ENCODE peak calls at places on chromosome 2, in seven cellular contexts. One of them, this sample, is unnamed.
A peak's percentile ranks its signal among the peaks of the same experiment; 100 is the strongest.

GRCh38 chr2:2639251-2640139 is 308.4 kb upstream of the MYT1L start:
- DNase-seq in putamen: peak; percentile 78
- DNase-seq in activated CD4-positive, alpha-beta T cell treated with anti-CD3 and anti-CD28 coated beads, Interleukin-2, amount 50 U/mL, for 1 hour: no peak
- DNase-seq in left cardiac atrium: no peak
- DNase-seq in HFF-Myc: no peak
- DNase-seq in Peyer's patch: no peak
- DNase-seq in stimulated activated CD4-positive, alpha-beta T cell treated with anti-CD3 and anti-CD28 coated beads, TNF-alpha, amount 100 ng/mL, for 48 hours: no peak
- DNase-seq in this sample: no peak

GRCh38 chr2:47798628-47799027 is 15.7 kb downstream of the MSH6 start:
- DNase-seq in activated CD4-positive, alpha-beta T cell treated with anti-CD3 and anti-CD28 coated beads, Interleukin-2, amount 50 U/mL, for 1 hour: no peak
- DNase-seq in left cardiac atrium: no peak
- DNase-seq in stimulated activated CD4-positive, alpha-beta T cell treated with anti-CD3 and anti-CD28 coated beads, TNF-alpha, amount 100 ng/mL, for 48 hours: no peak
- DNase-seq in Peyer's patch: no peak
- DNase-seq in putamen: no peak
- DNase-seq in HFF-Myc: no peak
- DNase-seq in this sample: no peak

GRCh38 chr2:171403181-171403580 is 30.6 kb downstream of the METTL8 start:
- DNase-seq in HFF-Myc: no peak
- DNase-seq in left cardiac atrium: no peak
- DNase-seq in putamen: no peak
- DNase-seq in activated CD4-positive, alpha-beta T cell treated with anti-CD3 and anti-CD28 coated beads, Interleukin-2, amount 50 U/mL, for 1 hour: no peak
- DNase-seq in Peyer's patch: no peak
- DNase-seq in stimulated activated CD4-positive, alpha-beta T cell treated with anti-CD3 and anti-CD28 coated beads, TNF-alpha, amount 100 ng/mL, for 48 hours: no peak
- DNase-seq in this sample: no peak

GRCh38 chr2:203242518-203242917 is 3.7 kb downstream of the CYP20A1 start:
- DNase-seq in HFF-Myc: no peak
- DNase-seq in putamen: no peak
- DNase-seq in left cardiac atrium: no peak
- DNase-seq in stimulated activated CD4-positive, alpha-beta T cell treated with anti-CD3 and anti-CD28 coated beads, TNF-alpha, amount 100 ng/mL, for 48 hours: no peak
- DNase-seq in Peyer's patch: no peak
- DNase-seq in activated CD4-positive, alpha-beta T cell treated with anti-CD3 and anti-CD28 coated beads, Interleukin-2, amount 50 U/mL, for 1 hour: no peak
- DNase-seq in this sample: no peak

GRCh38 chr2:12005886-12006681 is 259.7 kb downstream of the LPIN1 start:
- DNase-seq in Peyer's patch: peak; percentile 31
- DNase-seq in HFF-Myc: no peak
- DNase-seq in putamen: peak; percentile 17
- DNase-seq in stimulated activated CD4-positive, alpha-beta T cell treated with anti-CD3 and anti-CD28 coated beads, TNF-alpha, amount 100 ng/mL, for 48 hours: peak; percentile 38
- DNase-seq in activated CD4-positive, alpha-beta T cell treated with anti-CD3 and anti-CD28 coated beads, Interleukin-2, amount 50 U/mL, for 1 hour: peak; percentile 51
- DNase-seq in left cardiac atrium: peak; percentile 52
- DNase-seq in this sample: peak; percentile 30

GRCh38 chr2:33298233-33298632 is 178.2 kb upstream of the RASGRP3 start:
- DNase-seq in putamen: no peak
- DNase-seq in left cardiac atrium: no peak
- DNase-seq in stimulated activated CD4-positive, alpha-beta T cell treated with anti-CD3 and anti-CD28 coated beads, TNF-alpha, amount 100 ng/mL, for 48 hours: no peak
- DNase-seq in Peyer's patch: no peak
- DNase-seq in activated CD4-positive, alpha-beta T cell treated with anti-CD3 and anti-CD28 coated beads, Interleukin-2, amount 50 U/mL, for 1 hour: no peak
- DNase-seq in HFF-Myc: no peak
- DNase-seq in this sample: no peak

GRCh38 chr2:25740810-25741381 is 67.5 kb upstream of the DTNB start:
- DNase-seq in putamen: no peak
- DNase-seq in Peyer's patch: no peak
- DNase-seq in stimulated activated CD4-positive, alpha-beta T cell treated with anti-CD3 and anti-CD28 coated beads, TNF-alpha, amount 100 ng/mL, for 48 hours: no peak
- DNase-seq in activated CD4-positive, alpha-beta T cell treated with anti-CD3 and anti-CD28 coated beads, Interleukin-2, amount 50 U/mL, for 1 hour: no peak
- DNase-seq in left cardiac atrium: no peak
- DNase-seq in HFF-Myc: no peak
- DNase-seq in this sample: no peak

GRCh38 chr2:184302506-184302905 is 295.8 kb upstream of the ZNF804A start:
- DNase-seq in stimulated activated CD4-positive, alpha-beta T cell treated with anti-CD3 and anti-CD28 coated beads, TNF-alpha, amount 100 ng/mL, for 48 hours: no peak
- DNase-seq in activated CD4-positive, alpha-beta T cell treated with anti-CD3 and anti-CD28 coated beads, Interleukin-2, amount 50 U/mL, for 1 hour: no peak
- DNase-seq in left cardiac atrium: no peak
- DNase-seq in Peyer's patch: no peak
- DNase-seq in putamen: no peak
- DNase-seq in HFF-Myc: no peak
- DNase-seq in this sample: no peak

GRCh38 chr2:237315170-237315880 is 98.6 kb downstream of the COL6A3 start:
- DNase-seq in left cardiac atrium: peak; percentile 88
- DNase-seq in stimulated activated CD4-positive, alpha-beta T cell treated with anti-CD3 and anti-CD28 coated beads, TNF-alpha, amount 100 ng/mL, for 48 hours: no peak
- DNase-seq in HFF-Myc: peak; percentile 97
- DNase-seq in activated CD4-positive, alpha-beta T cell treated with anti-CD3 and anti-CD28 coated beads, Interleukin-2, amount 50 U/mL, for 1 hour: no peak
- DNase-seq in putamen: peak; percentile 37
- DNase-seq in Peyer's patch: peak; percentile 23
- DNase-seq in this sample: peak; percentile 54

GRCh38 chr2:97774425-97774824 is 61.0 kb downstream of the ZAP70 start:
- DNase-seq in Peyer's patch: no peak
- DNase-seq in stimulated activated CD4-positive, alpha-beta T cell treated with anti-CD3 and anti-CD28 coated beads, TNF-alpha, amount 100 ng/mL, for 48 hours: no peak
- DNase-seq in HFF-Myc: no peak
- DNase-seq in activated CD4-positive, alpha-beta T cell treated with anti-CD3 and anti-CD28 coated beads, Interleukin-2, amount 50 U/mL, for 1 hour: no peak
- DNase-seq in putamen: no peak
- DNase-seq in left cardiac atrium: no peak
- DNase-seq in this sample: no peak

GRCh38 chr2:231336236-231336635 is 59.3 kb upstream of the B3GNT7 start:
- DNase-seq in HFF-Myc: no peak
- DNase-seq in activated CD4-positive, alpha-beta T cell treated with anti-CD3 and anti-CD28 coated beads, Interleukin-2, amount 50 U/mL, for 1 hour: no peak
- DNase-seq in Peyer's patch: no peak
- DNase-seq in stimulated activated CD4-positive, alpha-beta T cell treated with anti-CD3 and anti-CD28 coated beads, TNF-alpha, amount 100 ng/mL, for 48 hours: no peak
- DNase-seq in left cardiac atrium: no peak
- DNase-seq in putamen: no peak
- DNase-seq in this sample: no peak

GRCh38 chr2:118539290-118539689 is 308.2 kb downstream of the EN1 start:
- DNase-seq in putamen: no peak
- DNase-seq in activated CD4-positive, alpha-beta T cell treated with anti-CD3 and anti-CD28 coated beads, Interleukin-2, amount 50 U/mL, for 1 hour: no peak
- DNase-seq in left cardiac atrium: peak; percentile 26
- DNase-seq in HFF-Myc: no peak
- DNase-seq in Peyer's patch: no peak
- DNase-seq in stimulated activated CD4-positive, alpha-beta T cell treated with anti-CD3 and anti-CD28 coated beads, TNF-alpha, amount 100 ng/mL, for 48 hours: no peak
- DNase-seq in this sample: no peak

GRCh38 chr2:31020713-31021112 is 117.5 kb downstream of the GALNT14 start:
- DNase-seq in Peyer's patch: no peak
- DNase-seq in left cardiac atrium: no peak
- DNase-seq in HFF-Myc: no peak
- DNase-seq in putamen: no peak
- DNase-seq in stimulated activated CD4-positive, alpha-beta T cell treated with anti-CD3 and anti-CD28 coated beads, TNF-alpha, amount 100 ng/mL, for 48 hours: no peak
- DNase-seq in activated CD4-positive, alpha-beta T cell treated with anti-CD3 and anti-CD28 coated beads, Interleukin-2, amount 50 U/mL, for 1 hour: no peak
- DNase-seq in this sample: no peak

GRCh38 chr2:18362696-18363095 is 197.8 kb downstream of the RDH14 start:
- DNase-seq in Peyer's patch: no peak
- DNase-seq in HFF-Myc: no peak
- DNase-seq in stimulated activated CD4-positive, alpha-beta T cell treated with anti-CD3 and anti-CD28 coated beads, TNF-alpha, amount 100 ng/mL, for 48 hours: no peak
- DNase-seq in putamen: no peak
- DNase-seq in activated CD4-positive, alpha-beta T cell treated with anti-CD3 and anti-CD28 coated beads, Interleukin-2, amount 50 U/mL, for 1 hour: no peak
- DNase-seq in left cardiac atrium: no peak
- DNase-seq in this sample: no peak

GRCh38 chr2:13335862-13336535 is 619.3 kb downstream of the TRIB2 start:
- DNase-seq in HFF-Myc: no peak
- DNase-seq in putamen: no peak
- DNase-seq in activated CD4-positive, alpha-beta T cell treated with anti-CD3 and anti-CD28 coated beads, Interleukin-2, amount 50 U/mL, for 1 hour: no peak
- DNase-seq in Peyer's patch: no peak
- DNase-seq in left cardiac atrium: no peak
- DNase-seq in stimulated activated CD4-positive, alpha-beta T cell treated with anti-CD3 and anti-CD28 coated beads, TNF-alpha, amount 100 ng/mL, for 48 hours: no peak
- DNase-seq in this sample: no peak

GRCh38 chr2:186456941-186457340 is 29.1 kb upstream of the ZC3H15 start:
- DNase-seq in putamen: no peak
- DNase-seq in Peyer's patch: no peak
- DNase-seq in activated CD4-positive, alpha-beta T cell treated with anti-CD3 and anti-CD28 coated beads, Interleukin-2, amount 50 U/mL, for 1 hour: no peak
- DNase-seq in HFF-Myc: no peak
- DNase-seq in left cardiac atrium: no peak
- DNase-seq in stimulated activated CD4-positive, alpha-beta T cell treated with anti-CD3 and anti-CD28 coated beads, TNF-alpha, amount 100 ng/mL, for 48 hours: no peak
- DNase-seq in this sample: no peak

GRCh38 chr2:108449410-108450200 is 599 bp downstream of the GCC2 start:
- DNase-seq in activated CD4-positive, alpha-beta T cell treated with anti-CD3 and anti-CD28 coated beads, Interleukin-2, amount 50 U/mL, for 1 hour: peak; percentile 33
- DNase-seq in HFF-Myc: peak; percentile 19
- DNase-seq in left cardiac atrium: no peak
- DNase-seq in Peyer's patch: peak; percentile 58
- DNase-seq in stimulated activated CD4-positive, alpha-beta T cell treated with anti-CD3 and anti-CD28 coated beads, TNF-alpha, amount 100 ng/mL, for 48 hours: no peak
- DNase-seq in putamen: no peak
- DNase-seq in this sample: peak; percentile 60

GRCh38 chr2:167844714-167845530 is 402.5 kb downstream of the STK39 start:
- DNase-seq in Peyer's patch: no peak
- DNase-seq in activated CD4-positive, alpha-beta T cell treated with anti-CD3 and anti-CD28 coated beads, Interleukin-2, amount 50 U/mL, for 1 hour: no peak
- DNase-seq in HFF-Myc: no peak
- DNase-seq in left cardiac atrium: no peak
- DNase-seq in stimulated activated CD4-positive, alpha-beta T cell treated with anti-CD3 and anti-CD28 coated beads, TNF-alpha, amount 100 ng/mL, for 48 hours: no peak
- DNase-seq in putamen: no peak
- DNase-seq in this sample: peak; percentile 47

GRCh38 chr2:30722936-30723725 is 84.1 kb downstream of the CAPN13 start:
- DNase-seq in left cardiac atrium: no peak
- DNase-seq in activated CD4-positive, alpha-beta T cell treated with anti-CD3 and anti-CD28 coated beads, Interleukin-2, amount 50 U/mL, for 1 hour: no peak
- DNase-seq in HFF-Myc: no peak
- DNase-seq in stimulated activated CD4-positive, alpha-beta T cell treated with anti-CD3 and anti-CD28 coated beads, TNF-alpha, amount 100 ng/mL, for 48 hours: no peak
- DNase-seq in Peyer's patch: no peak
- DNase-seq in putamen: no peak
- DNase-seq in this sample: peak; percentile 7

GRCh38 chr2:159904565-159905281 is 106.7 kb upstream of the CD302 start:
- DNase-seq in left cardiac atrium: peak; percentile 64
- DNase-seq in stimulated activated CD4-positive, alpha-beta T cell treated with anti-CD3 and anti-CD28 coated beads, TNF-alpha, amount 100 ng/mL, for 48 hours: peak; percentile 56
- DNase-seq in activated CD4-positive, alpha-beta T cell treated with anti-CD3 and anti-CD28 coated beads, Interleukin-2, amount 50 U/mL, for 1 hour: peak; percentile 81
- DNase-seq in HFF-Myc: no peak
- DNase-seq in Peyer's patch: peak; percentile 87
- DNase-seq in putamen: peak; percentile 14
- DNase-seq in this sample: peak; percentile 91

GRCh38 chr2:105545731-105546622 is 147.1 kb upstream of the FHL2 start:
- DNase-seq in HFF-Myc: peak; percentile 39
- DNase-seq in stimulated activated CD4-positive, alpha-beta T cell treated with anti-CD3 and anti-CD28 coated beads, TNF-alpha, amount 100 ng/mL, for 48 hours: peak; percentile 55
- DNase-seq in Peyer's patch: peak; percentile 47
- DNase-seq in putamen: peak; percentile 31
- DNase-seq in left cardiac atrium: peak; percentile 69
- DNase-seq in activated CD4-positive, alpha-beta T cell treated with anti-CD3 and anti-CD28 coated beads, Interleukin-2, amount 50 U/mL, for 1 hour: peak; percentile 70
- DNase-seq in this sample: peak; percentile 78

GRCh38 chr2:128421286-128421685 is 102.6 kb upstream of the HS6ST1 start:
- DNase-seq in left cardiac atrium: no peak
- DNase-seq in stimulated activated CD4-positive, alpha-beta T cell treated with anti-CD3 and anti-CD28 coated beads, TNF-alpha, amount 100 ng/mL, for 48 hours: no peak
- DNase-seq in Peyer's patch: no peak
- DNase-seq in putamen: no peak
- DNase-seq in HFF-Myc: no peak
- DNase-seq in activated CD4-positive, alpha-beta T cell treated with anti-CD3 and anti-CD28 coated beads, Interleukin-2, amount 50 U/mL, for 1 hour: no peak
- DNase-seq in this sample: peak; percentile 10

This sample was measured in colonic mucosa.